ENCODE peak calls at places on chromosomes 5 and 9, in four cellular contexts. One of them, this sample, is unnamed.

GRCh38 chr9:87630266-87630665 is 95.7 kb upstream of the CTSL start:
- DNase-seq in epithelial cell of esophagus: no peak
- DNase-seq in left ventricle myocardium inferior: no peak
- DNase-seq in esophagus squamous epithelium: no peak
- DNase-seq in this sample: no peak

GRCh38 chr5:60652206-60652605 is 47.8 kb downstream of the DEPDC1B start:
- DNase-seq in epithelial cell of esophagus: peak; percentile 85
- DNase-seq in left ventricle myocardium inferior: no peak
- DNase-seq in esophagus squamous epithelium: no peak
- DNase-seq in this sample: peak; percentile 75

GRCh38 chr9:70042461-70043215 is 1.0 kb upstream of the MAMDC2 start:
- DNase-seq in epithelial cell of esophagus: peak; percentile 75
- DNase-seq in left ventricle myocardium inferior: no peak
- DNase-seq in esophagus squamous epithelium: no peak
- DNase-seq in this sample: no peak

GRCh38 chr9:20125721-20126120 is 336.9 kb upstream of the SLC24A2 start:
- DNase-seq in epithelial cell of esophagus: no peak
- DNase-seq in left ventricle myocardium inferior: no peak
- DNase-seq in esophagus squamous epithelium: no peak
- DNase-seq in this sample: no peak

GRCh38 chr5:16234598-16234997 is 55.0 kb upstream of the MARCHF11 start:
- DNase-seq in epithelial cell of esophagus: no peak
- DNase-seq in left ventricle myocardium inferior: no peak
- DNase-seq in esophagus squamous epithelium: no peak
- DNase-seq in this sample: no peak

GRCh38 chr5:150548123-150548522 is 40.2 kb downstream of the NDST1 start:
- DNase-seq in epithelial cell of esophagus: no peak
- DNase-seq in left ventricle myocardium inferior: no peak
- DNase-seq in esophagus squamous epithelium: no peak
- DNase-seq in this sample: no peak

GRCh38 chr9:5549671-5550650 is 39.6 kb downstream of the PDCD1LG2 start:
- DNase-seq in epithelial cell of esophagus: peak; percentile 79
- DNase-seq in left ventricle myocardium inferior: no peak
- DNase-seq in esophagus squamous epithelium: no peak
- DNase-seq in this sample: no peak

GRCh38 chr9:131578778-131579504 is 33.6 kb downstream of the PRRT1B start:
- DNase-seq in epithelial cell of esophagus: no peak
- DNase-seq in left ventricle myocardium inferior: no peak
- DNase-seq in esophagus squamous epithelium: no peak
- DNase-seq in this sample: no peak

GRCh38 chr9:3528466-3528865 is 2.7 kb upstream of the RFX3 start:
- DNase-seq in epithelial cell of esophagus: no peak
- DNase-seq in left ventricle myocardium inferior: no peak
- DNase-seq in esophagus squamous epithelium: no peak
- DNase-seq in this sample: no peak

GRCh38 chr5:96927008-96927407 is 8.9 kb upstream of the LNPEP start:
- DNase-seq in epithelial cell of esophagus: peak; percentile 44
- DNase-seq in left ventricle myocardium inferior: no peak
- DNase-seq in esophagus squamous epithelium: no peak
- DNase-seq in this sample: no peak

GRCh38 chr9:94085062-94085639 is 887 bp downstream of the PTPDC1 start:
- DNase-seq in epithelial cell of esophagus: peak; percentile 21
- DNase-seq in left ventricle myocardium inferior: no peak
- DNase-seq in esophagus squamous epithelium: no peak
- DNase-seq in this sample: peak; percentile 60

GRCh38 chr5:141758316-141758965 is 76.4 kb upstream of the ARAP3 start:
- DNase-seq in epithelial cell of esophagus: no peak
- DNase-seq in left ventricle myocardium inferior: no peak
- DNase-seq in esophagus squamous epithelium: no peak
- DNase-seq in this sample: no peak

GRCh38 chr5:152532714-152533113 is 127.6 kb upstream of the NMUR2 start:
- DNase-seq in epithelial cell of esophagus: peak; percentile 73
- DNase-seq in left ventricle myocardium inferior: no peak
- DNase-seq in esophagus squamous epithelium: no peak
- DNase-seq in this sample: peak; percentile 15

GRCh38 chr9:129866373-129867137 is 31.3 kb downstream of the USP20 start:
- DNase-seq in epithelial cell of esophagus: no peak
- DNase-seq in left ventricle myocardium inferior: no peak
- DNase-seq in esophagus squamous epithelium: no peak
- DNase-seq in this sample: no peak

GRCh38 chr5:133930824-133931111 is 37.7 kb downstream of the C5orf15 start:
- DNase-seq in epithelial cell of esophagus: no peak
- DNase-seq in left ventricle myocardium inferior: no peak
- DNase-seq in esophagus squamous epithelium: no peak
- DNase-seq in this sample: no peak

GRCh38 chr5:137633896-137634295 is 102.0 kb downstream of the KLHL3 start:
- DNase-seq in epithelial cell of esophagus: no peak
- DNase-seq in left ventricle myocardium inferior: no peak
- DNase-seq in esophagus squamous epithelium: no peak
- DNase-seq in this sample: no peak

GRCh38 chr9:95189230-95190098 is 128.0 kb downstream of the FANCC start:
- DNase-seq in epithelial cell of esophagus: no peak
- DNase-seq in left ventricle myocardium inferior: peak; percentile 23
- DNase-seq in esophagus squamous epithelium: no peak
- DNase-seq in this sample: peak; percentile 79
- H3K4me3 ChIP-seq in epithelial cell of esophagus: no peak overlapping the region
- H3K4me3 ChIP-seq in left ventricle myocardium inferior: peak overlapping the region; percentile 26
- H3K4me3 ChIP-seq in esophagus squamous epithelium: no peak overlapping the region
- H3K4me3 ChIP-seq in this sample: peak overlapping the region; percentile 10

GRCh38 chr5:135190345-135191083 is 156.5 kb upstream of the PITX1 start:
- DNase-seq in epithelial cell of esophagus: no peak
- DNase-seq in left ventricle myocardium inferior: no peak
- DNase-seq in esophagus squamous epithelium: no peak
- DNase-seq in this sample: no peak
- H3K4me3 ChIP-seq in epithelial cell of esophagus: no peak overlapping the region
- H3K4me3 ChIP-seq in left ventricle myocardium inferior: peak overlapping the region; percentile 61
- H3K4me3 ChIP-seq in esophagus squamous epithelium: peak overlapping the region; percentile 30
- H3K4me3 ChIP-seq in this sample: peak overlapping the region; percentile 45

GRCh38 chr9:137416563-137417151 is 6.3 kb downstream of the EXD3 start:
- DNase-seq in epithelial cell of esophagus: no peak
- DNase-seq in left ventricle myocardium inferior: no peak
- DNase-seq in esophagus squamous epithelium: no peak
- DNase-seq in this sample: no peak
- H3K4me3 ChIP-seq in epithelial cell of esophagus: no peak overlapping the region
- H3K4me3 ChIP-seq in left ventricle myocardium inferior: peak overlapping the region; percentile 64
- H3K4me3 ChIP-seq in esophagus squamous epithelium: no peak overlapping the region
- H3K4me3 ChIP-seq in this sample: no peak overlapping the region

GRCh38 chr5:179733764-179734126 is 1.1 kb downstream of the MAML1 start:
- DNase-seq in epithelial cell of esophagus: no peak
- DNase-seq in left ventricle myocardium inferior: no peak
- DNase-seq in esophagus squamous epithelium: no peak
- DNase-seq in this sample: no peak
- H3K4me3 ChIP-seq in epithelial cell of esophagus: peak overlapping the region; percentile 69
- H3K4me3 ChIP-seq in left ventricle myocardium inferior: peak overlapping the region; percentile 84
- H3K4me3 ChIP-seq in esophagus squamous epithelium: peak overlapping the region; percentile 88
- H3K4me3 ChIP-seq in this sample: peak overlapping the region; percentile 67

GRCh38 chr5:100889165-100889564 is 13.9 kb downstream of the ST8SIA4 start:
- DNase-seq in epithelial cell of esophagus: no peak
- DNase-seq in left ventricle myocardium inferior: no peak
- DNase-seq in esophagus squamous epithelium: no peak
- DNase-seq in this sample: no peak
- H3K4me3 ChIP-seq in epithelial cell of esophagus: no peak overlapping the region
- H3K4me3 ChIP-seq in left ventricle myocardium inferior: peak overlapping the region; percentile 58
- H3K4me3 ChIP-seq in esophagus squamous epithelium: no peak overlapping the region
- H3K4me3 ChIP-seq in this sample: no peak overlapping the region

This sample was measured in skeletal muscle cell.